ENCODE peak calls at places on chromosomes 4 and X, in five cellular contexts. One of them, this sample, is unnamed.

GRCh38 chr4:187687701-187688100 is 307.9 kb upstream of the ZFP42 start:
- DNase-seq in tibial artery: no peak
- DNase-seq in neural progenitor cell: no peak
- DNase-seq in body of pancreas: no peak
- DNase-seq in naive thymus-derived CD4-positive, alpha-beta T cell: no peak
- DNase-seq in this sample: no peak

GRCh38 chr4:170027181-170027829 is 1.1 kb upstream of the MFAP3L start:
- DNase-seq in tibial artery: peak; percentile 90
- DNase-seq in neural progenitor cell: peak; percentile 95
- DNase-seq in body of pancreas: peak; percentile 96
- DNase-seq in naive thymus-derived CD4-positive, alpha-beta T cell: peak; percentile 91
- DNase-seq in this sample: peak; percentile 94

GRCh38 chrX:110044531-110045249 is 41.8 kb downstream of the TMEM164 start:
- DNase-seq in tibial artery: no peak
- DNase-seq in neural progenitor cell: no peak
- DNase-seq in body of pancreas: no peak
- DNase-seq in naive thymus-derived CD4-positive, alpha-beta T cell: no peak
- DNase-seq in this sample: no peak

GRCh38 chr4:6333301-6334202 is 63.9 kb downstream of the WFS1 start:
- DNase-seq in tibial artery: no peak
- DNase-seq in neural progenitor cell: no peak
- DNase-seq in body of pancreas: no peak
- DNase-seq in naive thymus-derived CD4-positive, alpha-beta T cell: no peak
- DNase-seq in this sample: no peak

GRCh38 chr4:104641427-104641826 is 146.7 kb upstream of the CXXC4 start:
- DNase-seq in tibial artery: no peak
- DNase-seq in neural progenitor cell: peak; percentile 67
- DNase-seq in body of pancreas: no peak
- DNase-seq in naive thymus-derived CD4-positive, alpha-beta T cell: no peak
- DNase-seq in this sample: no peak

GRCh38 chr4:186554485-186554884 is 882 bp downstream of the MTNR1A start:
- DNase-seq in tibial artery: no peak
- DNase-seq in neural progenitor cell: peak; percentile 72
- DNase-seq in body of pancreas: peak; percentile 30
- DNase-seq in naive thymus-derived CD4-positive, alpha-beta T cell: no peak
- DNase-seq in this sample: peak; percentile 42

GRCh38 chrX:119706616-119707015 is 13.6 kb upstream of the SEPTIN6 start:
- DNase-seq in tibial artery: no peak
- DNase-seq in neural progenitor cell: no peak
- DNase-seq in body of pancreas: no peak
- DNase-seq in naive thymus-derived CD4-positive, alpha-beta T cell: no peak
- DNase-seq in this sample: no peak

GRCh38 chrX:130171446-130172126 is at the start of gene RAB33A:
- DNase-seq in tibial artery: no peak
- DNase-seq in neural progenitor cell: peak; percentile 56
- DNase-seq in body of pancreas: no peak
- DNase-seq in naive thymus-derived CD4-positive, alpha-beta T cell: peak; percentile 43
- DNase-seq in this sample: no peak

GRCh38 chr4:39422247-39422646 is 15.5 kb downstream of the KLB start:
- DNase-seq in tibial artery: no peak
- DNase-seq in neural progenitor cell: no peak
- DNase-seq in body of pancreas: no peak
- DNase-seq in naive thymus-derived CD4-positive, alpha-beta T cell: no peak
- DNase-seq in this sample: no peak

GRCh38 chrX:74423289-74423985 is 2.1 kb downstream of the SLC16A2 start:
- DNase-seq in tibial artery: no peak
- DNase-seq in neural progenitor cell: no peak
- DNase-seq in body of pancreas: no peak
- DNase-seq in naive thymus-derived CD4-positive, alpha-beta T cell: no peak
- DNase-seq in this sample: no peak

GRCh38 chrX:69179380-69179911 is 14.2 kb upstream of the PJA1 start:
- DNase-seq in tibial artery: no peak
- DNase-seq in neural progenitor cell: peak; percentile 84
- DNase-seq in body of pancreas: no peak
- DNase-seq in naive thymus-derived CD4-positive, alpha-beta T cell: no peak
- DNase-seq in this sample: no peak

GRCh38 chr4:159298502-159298901 is 195.6 kb downstream of the RAPGEF2 start:
- DNase-seq in tibial artery: no peak
- DNase-seq in neural progenitor cell: no peak
- DNase-seq in body of pancreas: no peak
- DNase-seq in naive thymus-derived CD4-positive, alpha-beta T cell: no peak
- DNase-seq in this sample: no peak

GRCh38 chr4:33184684-33185083 is 2464.5 kb downstream of the PCDH7 start:
- DNase-seq in tibial artery: no peak
- DNase-seq in neural progenitor cell: no peak
- DNase-seq in body of pancreas: no peak
- DNase-seq in naive thymus-derived CD4-positive, alpha-beta T cell: no peak
- DNase-seq in this sample: no peak

GRCh38 chr4:87865960-87866598 is 33.3 kb downstream of the MEPE start:
- DNase-seq in tibial artery: no peak
- DNase-seq in neural progenitor cell: peak; percentile 11
- DNase-seq in body of pancreas: no peak
- DNase-seq in naive thymus-derived CD4-positive, alpha-beta T cell: no peak
- DNase-seq in this sample: no peak

GRCh38 chr4:14528921-14529320 is 473.4 kb upstream of the CPEB2 start:
- DNase-seq in tibial artery: no peak
- DNase-seq in neural progenitor cell: no peak
- DNase-seq in body of pancreas: no peak
- DNase-seq in naive thymus-derived CD4-positive, alpha-beta T cell: no peak
- DNase-seq in this sample: no peak

GRCh38 chr4:82630079-82630478 is 68.3 kb upstream of the TMEM150C start:
- DNase-seq in tibial artery: no peak
- DNase-seq in neural progenitor cell: no peak
- DNase-seq in body of pancreas: no peak
- DNase-seq in naive thymus-derived CD4-positive, alpha-beta T cell: no peak
- DNase-seq in this sample: no peak

GRCh38 chrX:33840176-33840575 is 291.9 kb downstream of the FAM47A start:
- DNase-seq in tibial artery: no peak
- DNase-seq in neural progenitor cell: peak; percentile 63
- DNase-seq in body of pancreas: no peak
- DNase-seq in naive thymus-derived CD4-positive, alpha-beta T cell: no peak
- DNase-seq in this sample: no peak

GRCh38 chrX:11890843-11891514 is 132.9 kb downstream of the MSL3 start:
- DNase-seq in tibial artery: peak; percentile 19
- DNase-seq in neural progenitor cell: no peak
- DNase-seq in body of pancreas: no peak
- DNase-seq in naive thymus-derived CD4-positive, alpha-beta T cell: no peak
- DNase-seq in this sample: no peak

GRCh38 chr4:107153228-107153627 is 117.1 kb upstream of the DKK2 start:
- DNase-seq in tibial artery: no peak
- DNase-seq in neural progenitor cell: peak; percentile 67
- DNase-seq in body of pancreas: no peak
- DNase-seq in naive thymus-derived CD4-positive, alpha-beta T cell: no peak
- DNase-seq in this sample: no peak

GRCh38 chr4:58602701-58603359 is 1492.6 kb upstream of the IGFBP7 start:
- DNase-seq in tibial artery: no peak
- DNase-seq in neural progenitor cell: no peak
- DNase-seq in body of pancreas: no peak
- DNase-seq in naive thymus-derived CD4-positive, alpha-beta T cell: no peak
- DNase-seq in this sample: no peak

GRCh38 chrX:150408561-150408960 is 45.4 kb downstream of the MAMLD1 start:
- DNase-seq in tibial artery: no peak
- DNase-seq in neural progenitor cell: no peak
- DNase-seq in body of pancreas: no peak
- DNase-seq in naive thymus-derived CD4-positive, alpha-beta T cell: no peak
- DNase-seq in this sample: no peak

GRCh38 chr4:55396305-55397023 is 707 bp downstream of the TMEM165 start:
- DNase-seq in tibial artery: peak; percentile 32
- DNase-seq in neural progenitor cell: peak; percentile 83
- DNase-seq in body of pancreas: peak; percentile 56
- DNase-seq in naive thymus-derived CD4-positive, alpha-beta T cell: peak; percentile 23
- DNase-seq in this sample: peak; percentile 38

GRCh38 chr4:56684320-56684719 is 3.2 kb upstream of the HOPX start:
- DNase-seq in tibial artery: no peak
- DNase-seq in neural progenitor cell: no peak
- DNase-seq in body of pancreas: no peak
- DNase-seq in naive thymus-derived CD4-positive, alpha-beta T cell: no peak
- DNase-seq in this sample: no peak

GRCh38 chr4:41620594-41621256 is 82.8 kb downstream of the LIMCH1 start:
- DNase-seq in tibial artery: no peak
- DNase-seq in neural progenitor cell: no peak
- DNase-seq in body of pancreas: no peak
- DNase-seq in naive thymus-derived CD4-positive, alpha-beta T cell: no peak
- DNase-seq in this sample: no peak

GRCh38 chr4:159268607-159269006 is 165.7 kb downstream of the RAPGEF2 start:
- DNase-seq in tibial artery: no peak
- DNase-seq in neural progenitor cell: no peak
- DNase-seq in body of pancreas: no peak
- DNase-seq in naive thymus-derived CD4-positive, alpha-beta T cell: no peak
- DNase-seq in this sample: no peak

GRCh38 chr4:100287569-100287968 is 97.3 kb upstream of the DDIT4L start:
- DNase-seq in tibial artery: no peak
- DNase-seq in neural progenitor cell: no peak
- DNase-seq in body of pancreas: no peak
- DNase-seq in naive thymus-derived CD4-positive, alpha-beta T cell: no peak
- DNase-seq in this sample: no peak

GRCh38 chr4:84470204-84470785 is 28.8 kb downstream of the NKX6-1 start:
- DNase-seq in tibial artery: no peak
- DNase-seq in neural progenitor cell: peak; percentile 20
- DNase-seq in body of pancreas: no peak
- DNase-seq in naive thymus-derived CD4-positive, alpha-beta T cell: no peak
- DNase-seq in this sample: no peak

GRCh38 chr4:205097-205756 is 80.9 kb downstream of the ZNF718 start:
- DNase-seq in tibial artery: no peak
- DNase-seq in neural progenitor cell: no peak
- DNase-seq in body of pancreas: no peak
- DNase-seq in naive thymus-derived CD4-positive, alpha-beta T cell: no peak
- DNase-seq in this sample: no peak
- H3K9me3 ChIP-seq in tibial artery: peaks cover 17% of the 10 kb centered on the region
- H3K9me3 ChIP-seq in neural progenitor cell: peaks cover 12% of the 10 kb centered on the region
- H3K9me3 ChIP-seq in body of pancreas: no peaks in the 10 kb centered on the region
- H3K9me3 ChIP-seq in naive thymus-derived CD4-positive, alpha-beta T cell: peaks cover 46% of the 10 kb centered on the region
- H3K9me3 ChIP-seq in this sample: no peaks in the 10 kb centered on the region

GRCh38 chr4:140237616-140238352 is 83.8 kb upstream of the MAML3 start:
- DNase-seq in tibial artery: peak; percentile 83
- DNase-seq in neural progenitor cell: peak; percentile 93
- DNase-seq in body of pancreas: peak; percentile 23
- DNase-seq in naive thymus-derived CD4-positive, alpha-beta T cell: no peak
- DNase-seq in this sample: peak; percentile 55
- H3K4me3 ChIP-seq in tibial artery: peak overlapping the region; percentile 39
- H3K4me3 ChIP-seq in neural progenitor cell: peak overlapping the region; percentile 33
- H3K4me3 ChIP-seq in body of pancreas: no peak overlapping the region
- H3K4me3 ChIP-seq in naive thymus-derived CD4-positive, alpha-beta T cell: no peak overlapping the region
- H3K4me3 ChIP-seq in this sample: no peak overlapping the region

GRCh38 chr4:148923881-148924280 is 481.7 kb upstream of the NR3C2 start:
- DNase-seq in tibial artery: no peak
- DNase-seq in neural progenitor cell: no peak
- DNase-seq in body of pancreas: no peak
- DNase-seq in naive thymus-derived CD4-positive, alpha-beta T cell: no peak
- DNase-seq in this sample: no peak
- H3K9me3 ChIP-seq in tibial artery: no peaks in the 10 kb centered on the region
- H3K9me3 ChIP-seq in neural progenitor cell: no peaks in the 10 kb centered on the region
- H3K9me3 ChIP-seq in body of pancreas: no peaks in the 10 kb centered on the region
- H3K9me3 ChIP-seq in naive thymus-derived CD4-positive, alpha-beta T cell: no peaks in the 10 kb centered on the region
- H3K9me3 ChIP-seq in this sample: peaks cover 1% of the 10 kb centered on the region

GRCh38 chr4:156473175-156473574 is 498.4 kb downstream of the PDGFC start:
- DNase-seq in tibial artery: no peak
- DNase-seq in neural progenitor cell: no peak
- DNase-seq in body of pancreas: no peak
- DNase-seq in naive thymus-derived CD4-positive, alpha-beta T cell: no peak
- DNase-seq in this sample: no peak
- H3K4me3 ChIP-seq in tibial artery: no peak overlapping the region
- H3K4me3 ChIP-seq in neural progenitor cell: no peak overlapping the region
- H3K4me3 ChIP-seq in body of pancreas: no peak overlapping the region
- H3K4me3 ChIP-seq in naive thymus-derived CD4-positive, alpha-beta T cell: no peak overlapping the region
- H3K4me3 ChIP-seq in this sample: no peak overlapping the region

GRCh38 chrX:72001906-72002305 is 91.3 kb downstream of the NHSL2 start:
- DNase-seq in tibial artery: no peak
- DNase-seq in neural progenitor cell: no peak
- DNase-seq in body of pancreas: no peak
- DNase-seq in naive thymus-derived CD4-positive, alpha-beta T cell: no peak
- DNase-seq in this sample: no peak
- H3K9me3 ChIP-seq in tibial artery: no peaks in the 10 kb centered on the region
- H3K9me3 ChIP-seq in neural progenitor cell: no peaks in the 10 kb centered on the region
- H3K9me3 ChIP-seq in body of pancreas: no peaks in the 10 kb centered on the region
- H3K9me3 ChIP-seq in naive thymus-derived CD4-positive, alpha-beta T cell: no peaks in the 10 kb centered on the region
- H3K9me3 ChIP-seq in this sample: peaks cover 3% of the 10 kb centered on the region

GRCh38 chr4:112147697-112148096 is 2.4 kb downstream of the FAM241A start:
- DNase-seq in tibial artery: no peak
- DNase-seq in neural progenitor cell: no peak
- DNase-seq in body of pancreas: no peak
- DNase-seq in naive thymus-derived CD4-positive, alpha-beta T cell: no peak
- DNase-seq in this sample: no peak
- H3K4me3 ChIP-seq in tibial artery: no peak overlapping the region
- H3K4me3 ChIP-seq in neural progenitor cell: no peak overlapping the region
- H3K4me3 ChIP-seq in body of pancreas: no peak overlapping the region
- H3K4me3 ChIP-seq in naive thymus-derived CD4-positive, alpha-beta T cell: no peak overlapping the region
- H3K4me3 ChIP-seq in this sample: no peak overlapping the region

GRCh38 chr4:149322203-149322602 is 493.4 kb downstream of the IQCM start:
- DNase-seq in tibial artery: no peak
- DNase-seq in neural progenitor cell: peak; percentile 22
- DNase-seq in body of pancreas: no peak
- DNase-seq in naive thymus-derived CD4-positive, alpha-beta T cell: no peak
- DNase-seq in this sample: no peak

GRCh38 chr4:149321438-149321837 is 494.2 kb downstream of the IQCM start:
- DNase-seq in tibial artery: no peak
- DNase-seq in neural progenitor cell: no peak
- DNase-seq in body of pancreas: no peak
- DNase-seq in naive thymus-derived CD4-positive, alpha-beta T cell: no peak
- DNase-seq in this sample: no peak
- H3K9me3 ChIP-seq in tibial artery: no peaks in the 10 kb centered on the region
- H3K9me3 ChIP-seq in neural progenitor cell: peaks cover 23% of the 10 kb centered on the region
- H3K9me3 ChIP-seq in body of pancreas: no peaks in the 10 kb centered on the region
- H3K9me3 ChIP-seq in naive thymus-derived CD4-positive, alpha-beta T cell: no peaks in the 10 kb centered on the region
- H3K9me3 ChIP-seq in this sample: peaks cover 3% of the 10 kb centered on the region

This sample was measured in lung.